ENCODE peak calls at places on chromosome 10, in five cellular contexts. One of them, this sample, is unnamed.

GRCh38 chr10:121216721-121217181 is 365.6 kb downstream of the WDR11 start:
- DNase-seq in MM.1S: no peak
- DNase-seq in colonic mucosa: no peak
- DNase-seq in HCT116: no peak
- DNase-seq in GM23248: peak; percentile 1
- DNase-seq in this sample: no peak

GRCh38 chr10:116752563-116752962 is 10.2 kb upstream of the HSPA12A start:
- DNase-seq in GM23248: no peak
- DNase-seq in HCT116: no peak
- DNase-seq in colonic mucosa: no peak
- DNase-seq in MM.1S: no peak
- DNase-seq in this sample: no peak

GRCh38 chr10:49831352-49832040 is 69.4 kb upstream of the OGDHL start:
- DNase-seq in HCT116: no peak
- DNase-seq in MM.1S: no peak
- DNase-seq in GM23248: peak; percentile 1
- DNase-seq in colonic mucosa: no peak
- DNase-seq in this sample: no peak

GRCh38 chr10:61784354-61785131 is 117.0 kb upstream of the ARID5B start:
- DNase-seq in colonic mucosa: no peak
- DNase-seq in GM23248: peak; percentile 30
- DNase-seq in HCT116: no peak
- DNase-seq in MM.1S: no peak
- DNase-seq in this sample: no peak

GRCh38 chr10:108036298-108036697 is 871.8 kb upstream of the SORCS1 start:
- DNase-seq in GM23248: no peak
- DNase-seq in HCT116: no peak
- DNase-seq in colonic mucosa: no peak
- DNase-seq in MM.1S: no peak
- DNase-seq in this sample: no peak

GRCh38 chr10:124074471-124075109 is 18.8 kb downstream of the CHST15 start:
- DNase-seq in MM.1S: peak; percentile 45
- DNase-seq in HCT116: no peak
- DNase-seq in GM23248: no peak
- DNase-seq in colonic mucosa: no peak
- DNase-seq in this sample: peak; percentile 70

GRCh38 chr10:124526621-124527267 is 65.1 kb downstream of the LHPP start:
- DNase-seq in colonic mucosa: no peak
- DNase-seq in HCT116: no peak
- DNase-seq in GM23248: no peak
- DNase-seq in MM.1S: no peak
- DNase-seq in this sample: peak; percentile 38

GRCh38 chr10:97508342-97508741 is 9.6 kb downstream of the UBTD1 start:
- DNase-seq in GM23248: peak; percentile 80
- DNase-seq in HCT116: no peak
- DNase-seq in MM.1S: no peak
- DNase-seq in colonic mucosa: no peak
- DNase-seq in this sample: no peak

GRCh38 chr10:124705021-124705740 is 39.0 kb downstream of the FAM53B start:
- DNase-seq in colonic mucosa: no peak
- DNase-seq in GM23248: no peak
- DNase-seq in HCT116: no peak
- DNase-seq in MM.1S: no peak
- DNase-seq in this sample: no peak

GRCh38 chr10:10542368-10542961 is 475.2 kb upstream of the CELF2 start:
- DNase-seq in GM23248: peak; percentile 3
- DNase-seq in MM.1S: no peak
- DNase-seq in colonic mucosa: no peak
- DNase-seq in HCT116: no peak
- DNase-seq in this sample: no peak

GRCh38 chr10:120999868-121000267 is 148.7 kb downstream of the WDR11 start:
- DNase-seq in GM23248: no peak
- DNase-seq in colonic mucosa: no peak
- DNase-seq in HCT116: no peak
- DNase-seq in MM.1S: no peak
- DNase-seq in this sample: no peak

GRCh38 chr10:122362621-122363020 is 11.9 kb upstream of the PLEKHA1 start:
- DNase-seq in colonic mucosa: no peak
- DNase-seq in GM23248: peak; percentile 59
- DNase-seq in MM.1S: no peak
- DNase-seq in HCT116: no peak
- DNase-seq in this sample: no peak

GRCh38 chr10:10657139-10657760 is 360.4 kb upstream of the CELF2 start:
- DNase-seq in GM23248: peak; percentile 20
- DNase-seq in MM.1S: no peak
- DNase-seq in HCT116: no peak
- DNase-seq in colonic mucosa: no peak
- DNase-seq in this sample: no peak

GRCh38 chr10:88952647-88953111 is at the start of gene ACTA2:
- DNase-seq in HCT116: no peak
- DNase-seq in colonic mucosa: peak; percentile 43
- DNase-seq in MM.1S: no peak
- DNase-seq in GM23248: peak; percentile 78
- DNase-seq in this sample: no peak

GRCh38 chr10:117112220-117112619 is 25.9 kb downstream of the VAX1 start:
- DNase-seq in GM23248: peak; percentile 34
- DNase-seq in colonic mucosa: no peak
- DNase-seq in MM.1S: no peak
- DNase-seq in HCT116: peak; percentile 15
- DNase-seq in this sample: no peak

GRCh38 chr10:16765532-16766365 is 51.5 kb downstream of the RSU1 start:
- DNase-seq in MM.1S: no peak
- DNase-seq in GM23248: no peak
- DNase-seq in HCT116: no peak
- DNase-seq in colonic mucosa: no peak
- DNase-seq in this sample: no peak

GRCh38 chr10:108490931-108491330 is 1326.4 kb upstream of the SORCS1 start:
- DNase-seq in GM23248: peak; percentile 13
- DNase-seq in HCT116: no peak
- DNase-seq in colonic mucosa: no peak
- DNase-seq in MM.1S: no peak
- DNase-seq in this sample: no peak

GRCh38 chr10:132974249-132974796 is 32.0 kb upstream of the CFAP46 start:
- DNase-seq in GM23248: no peak
- DNase-seq in colonic mucosa: no peak
- DNase-seq in MM.1S: no peak
- DNase-seq in HCT116: no peak
- DNase-seq in this sample: no peak

GRCh38 chr10:112783653-112784426 is 166.2 kb upstream of the TCF7L2 start:
- DNase-seq in MM.1S: no peak
- DNase-seq in colonic mucosa: no peak
- DNase-seq in GM23248: peak; percentile 32
- DNase-seq in HCT116: no peak
- DNase-seq in this sample: no peak

GRCh38 chr10:71601273-71601672 is 118.3 kb downstream of the C10orf105 start:
- DNase-seq in MM.1S: no peak
- DNase-seq in GM23248: no peak
- DNase-seq in HCT116: no peak
- DNase-seq in colonic mucosa: no peak
- DNase-seq in this sample: no peak

GRCh38 chr10:6008497-6009142 is 31.3 kb upstream of the IL15RA start:
- DNase-seq in colonic mucosa: peak; percentile 7
- DNase-seq in HCT116: no peak
- DNase-seq in MM.1S: no peak
- DNase-seq in GM23248: peak; percentile 66
- DNase-seq in this sample: no peak

GRCh38 chr10:114357591-114357990 is 46.7 kb downstream of the AFAP1L2 start:
- DNase-seq in colonic mucosa: no peak
- DNase-seq in GM23248: no peak
- DNase-seq in HCT116: no peak
- DNase-seq in MM.1S: no peak
- DNase-seq in this sample: no peak

GRCh38 chr10:114359953-114360345 is 44.4 kb downstream of the AFAP1L2 start:
- DNase-seq in GM23248: no peak
- DNase-seq in MM.1S: no peak
- DNase-seq in colonic mucosa: no peak
- DNase-seq in HCT116: no peak
- DNase-seq in this sample: no peak

GRCh38 chr10:114356786-114357588 is 47.3 kb downstream of the AFAP1L2 start:
- DNase-seq in colonic mucosa: no peak
- DNase-seq in HCT116: no peak
- DNase-seq in GM23248: peak; percentile 7
- DNase-seq in MM.1S: no peak
- DNase-seq in this sample: no peak

GRCh38 chr10:114362831-114363355 is 41.4 kb downstream of the AFAP1L2 start:
- DNase-seq in HCT116: no peak
- DNase-seq in colonic mucosa: no peak
- DNase-seq in MM.1S: no peak
- DNase-seq in GM23248: no peak
- DNase-seq in this sample: no peak

GRCh38 chr10:114359041-114359952 is 45.0 kb downstream of the AFAP1L2 start:
- DNase-seq in HCT116: no peak
- DNase-seq in colonic mucosa: no peak
- DNase-seq in MM.1S: no peak
- DNase-seq in GM23248: no peak
- DNase-seq in this sample: no peak
- H3K27ac ChIP-seq in HCT116: no peak overlapping the region
- H3K27ac ChIP-seq in colonic mucosa: no peak overlapping the region
- H3K27ac ChIP-seq in MM.1S: no peak overlapping the region
- H3K27ac ChIP-seq in GM23248: no peak overlapping the region
- H3K27ac ChIP-seq in this sample: no peak overlapping the region

GRCh38 chr10:15214237-15214636 is 45.7 kb upstream of the NMT2 start:
- DNase-seq in MM.1S: no peak
- DNase-seq in HCT116: no peak
- DNase-seq in colonic mucosa: no peak
- DNase-seq in GM23248: no peak
- DNase-seq in this sample: no peak

GRCh38 chr10:15209827-15210509 is 41.5 kb upstream of the NMT2 start:
- DNase-seq in GM23248: peak; percentile 82
- DNase-seq in HCT116: peak; percentile 64
- DNase-seq in colonic mucosa: peak; percentile 90
- DNase-seq in MM.1S: peak; percentile 82
- DNase-seq in this sample: peak; percentile 82

GRCh38 chr10:15213461-15213861 is 45.0 kb upstream of the NMT2 start:
- DNase-seq in HCT116: no peak
- DNase-seq in colonic mucosa: no peak
- DNase-seq in MM.1S: no peak
- DNase-seq in GM23248: no peak
- DNase-seq in this sample: no peak

GRCh38 chr10:15210521-15210920 is 42.0 kb upstream of the NMT2 start:
- DNase-seq in GM23248: no peak
- DNase-seq in MM.1S: no peak
- DNase-seq in HCT116: no peak
- DNase-seq in colonic mucosa: no peak
- DNase-seq in this sample: no peak

DNA sequence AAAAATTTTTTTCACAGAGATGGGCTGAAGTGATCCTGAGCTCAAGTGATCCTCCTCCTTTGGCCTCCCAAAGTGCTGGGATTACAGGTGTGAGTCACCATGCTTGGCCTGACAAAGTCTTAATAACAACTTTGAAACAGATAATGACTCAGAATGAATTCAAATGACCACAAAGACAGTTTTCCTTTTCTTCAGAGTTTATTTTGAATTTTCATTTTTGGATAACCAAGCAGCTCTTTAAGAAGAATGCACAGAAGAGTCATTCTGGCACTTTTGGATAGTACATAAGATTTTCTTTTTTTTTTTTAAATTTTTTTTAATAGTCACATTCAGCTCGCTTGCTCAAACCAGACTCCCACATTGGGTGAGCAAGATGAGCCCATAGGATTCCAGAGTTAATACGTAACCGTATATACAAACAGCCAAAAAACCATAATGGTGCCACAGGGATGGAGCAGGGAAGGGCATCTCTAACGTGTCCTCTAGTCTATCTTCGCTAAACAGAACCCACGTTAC is 43.0 kb upstream of the NMT2 start:
- DNase-seq in GM23248: peak; percentile 91
- DNase-seq in colonic mucosa: no peak
- DNase-seq in MM.1S: no peak
- DNase-seq in HCT116: peak; percentile 60
- DNase-seq in this sample: no peak
- H3K4me3 ChIP-seq in GM23248: no peak overlapping the region
- H3K4me3 ChIP-seq in colonic mucosa: no peak overlapping the region
- H3K4me3 ChIP-seq in MM.1S: no peak overlapping the region
- H3K4me3 ChIP-seq in HCT116: peak overlapping the region; percentile 15
- H3K4me3 ChIP-seq in this sample: no peak overlapping the region

GRCh38 chr10:77602913-77603528 is 34.6 kb downstream of the KCNMA1 start:
- DNase-seq in colonic mucosa: no peak
- DNase-seq in GM23248: peak; percentile 33
- DNase-seq in MM.1S: no peak
- DNase-seq in HCT116: no peak
- DNase-seq in this sample: peak; percentile 29

GRCh38 chr10:77604063-77604462 is 33.5 kb downstream of the KCNMA1 start:
- DNase-seq in MM.1S: peak; percentile 79
- DNase-seq in colonic mucosa: no peak
- DNase-seq in HCT116: no peak
- DNase-seq in GM23248: no peak
- DNase-seq in this sample: no peak

GRCh38 chr10:77602231-77602912 is 35.2 kb downstream of the KCNMA1 start:
- DNase-seq in colonic mucosa: no peak
- DNase-seq in HCT116: no peak
- DNase-seq in MM.1S: no peak
- DNase-seq in GM23248: peak; percentile 41
- DNase-seq in this sample: no peak

GRCh38 chr10:77604941-77605351 is 32.7 kb downstream of the KCNMA1 start:
- DNase-seq in colonic mucosa: peak; percentile 84
- DNase-seq in MM.1S: no peak
- DNase-seq in HCT116: no peak
- DNase-seq in GM23248: peak; percentile 4
- DNase-seq in this sample: no peak

GRCh38 chr10:77603529-77603927 is 34.1 kb downstream of the KCNMA1 start:
- DNase-seq in HCT116: no peak
- DNase-seq in GM23248: peak; percentile 3
- DNase-seq in colonic mucosa: peak; percentile 89
- DNase-seq in MM.1S: peak; percentile 75
- DNase-seq in this sample: peak; percentile 31
- H3K9ac ChIP-seq in HCT116: no peak overlapping the region
- H3K9ac ChIP-seq in GM23248: no peak overlapping the region
- H3K9ac ChIP-seq in colonic mucosa: no peak overlapping the region
- H3K9ac ChIP-seq in MM.1S: peak overlapping the region; percentile 12
- H3K9ac ChIP-seq in this sample: no peak overlapping the region

DNA sequence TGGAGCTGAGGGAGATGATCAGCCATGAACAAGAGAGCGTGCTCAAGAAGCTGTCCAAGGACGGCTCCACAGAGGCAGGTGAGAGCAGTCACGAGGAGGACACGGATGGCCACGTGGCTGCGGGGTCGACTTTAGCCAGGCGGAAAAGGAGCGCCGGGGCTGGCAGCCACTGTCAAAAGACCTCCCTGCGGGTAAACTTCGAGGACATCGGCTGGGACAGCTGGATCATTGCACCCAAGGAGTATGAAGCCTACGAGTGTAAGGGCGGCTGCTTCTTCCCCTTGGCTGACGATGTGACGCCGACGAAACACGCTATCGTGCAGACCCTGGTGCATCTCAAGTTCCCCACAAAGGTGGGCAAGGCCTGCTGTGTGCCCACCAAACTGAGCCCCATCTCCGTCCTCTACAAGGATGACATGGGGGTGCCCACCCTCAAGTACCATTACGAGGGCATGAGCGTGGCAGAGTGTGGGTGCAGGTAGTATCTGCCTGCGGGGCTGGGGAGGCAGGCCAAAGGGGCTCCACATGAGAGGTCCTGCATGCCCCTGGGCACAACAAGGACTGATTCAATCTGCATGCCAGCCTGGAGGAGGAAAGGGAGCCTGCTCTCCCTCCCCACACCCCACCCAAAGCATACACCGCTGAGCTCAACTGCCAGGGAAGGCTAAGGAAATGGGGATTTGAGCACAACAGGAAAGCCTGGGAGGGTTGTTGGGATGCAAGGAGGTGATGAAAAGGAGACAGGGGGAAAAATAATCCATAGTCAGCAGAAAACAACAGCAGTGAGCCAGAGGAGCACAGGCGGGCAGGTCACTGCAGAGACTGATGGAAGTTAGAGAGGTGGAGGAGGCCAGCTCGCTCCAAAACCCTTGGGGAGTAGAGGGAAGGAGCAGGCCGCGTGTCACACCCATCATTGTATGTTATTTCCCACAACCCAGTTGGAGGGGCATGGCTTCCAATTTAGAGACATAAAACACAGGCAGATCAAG is 3.3 kb downstream of the GDF2 start:
- DNase-seq in HCT116: no peak
- DNase-seq in MM.1S: no peak
- DNase-seq in GM23248: no peak
- DNase-seq in colonic mucosa: no peak
- DNase-seq in this sample: no peak
- H3K27ac ChIP-seq in HCT116: no peak overlapping the region
- H3K27ac ChIP-seq in MM.1S: no peak overlapping the region
- H3K27ac ChIP-seq in GM23248: no peak overlapping the region
- H3K27ac ChIP-seq in colonic mucosa: no peak overlapping the region
- H3K27ac ChIP-seq in this sample: no peak overlapping the region